ENCODE peak calls at places on chromosomes 6 and 20, in five cellular contexts. One of them, this sample, is unnamed.
A peak's percentile ranks its signal among the peaks of the same experiment; 100 is the strongest.

GRCh38 chr6:11412011-11412424 is 125.5 kb upstream of the TMEM170B start:
- DNase-seq in mesenchymal stem cell: peak; percentile 40
- DNase-seq in trophoblast cell: no peak
- DNase-seq in IMR-90: peak; percentile 38
- DNase-seq in H1: no peak
- DNase-seq in this sample: no peak

GRCh38 chr6:25334793-25335192 is 55.6 kb downstream of the CARMIL1 start:
- DNase-seq in mesenchymal stem cell: no peak
- DNase-seq in trophoblast cell: no peak
- DNase-seq in H1: no peak
- DNase-seq in IMR-90: no peak
- DNase-seq in this sample: no peak

GRCh38 chr20:10282930-10283556 is 64.4 kb downstream of the SNAP25 start:
- DNase-seq in IMR-90: peak; percentile 59
- DNase-seq in H1: no peak
- DNase-seq in trophoblast cell: peak; percentile 91
- DNase-seq in mesenchymal stem cell: peak; percentile 39
- DNase-seq in this sample: no peak

GRCh38 chr20:44716309-44717106 is 1.3 kb downstream of the CCN5 start:
- DNase-seq in mesenchymal stem cell: no peak
- DNase-seq in H1: no peak
- DNase-seq in trophoblast cell: no peak
- DNase-seq in IMR-90: no peak
- DNase-seq in this sample: no peak

GRCh38 chr6:451847-452246 is 60.3 kb downstream of the IRF4 start:
- DNase-seq in IMR-90: no peak
- DNase-seq in mesenchymal stem cell: no peak
- DNase-seq in trophoblast cell: no peak
- DNase-seq in H1: no peak
- DNase-seq in this sample: no peak

GRCh38 chr6:10381830-10382208 is 33.1 kb downstream of the TFAP2A start:
- DNase-seq in H1: no peak
- DNase-seq in mesenchymal stem cell: no peak
- DNase-seq in trophoblast cell: no peak
- DNase-seq in IMR-90: no peak
- DNase-seq in this sample: no peak

GRCh38 chr6:126054258-126054702 is 67.9 kb downstream of the TRMT11 start:
- DNase-seq in H1: no peak
- DNase-seq in mesenchymal stem cell: peak; percentile 87
- DNase-seq in trophoblast cell: peak; percentile 21
- DNase-seq in IMR-90: no peak
- DNase-seq in this sample: no peak

GRCh38 chr20:11207749-11208502 is 534.1 kb upstream of the JAG1 start:
- DNase-seq in trophoblast cell: no peak
- DNase-seq in H1: no peak
- DNase-seq in IMR-90: peak; percentile 44
- DNase-seq in mesenchymal stem cell: peak; percentile 65
- DNase-seq in this sample: no peak

GRCh38 chr6:150352321-150353296 is 16.2 kb upstream of the IYD start:
- DNase-seq in IMR-90: peak; percentile 36
- DNase-seq in mesenchymal stem cell: peak; percentile 26
- DNase-seq in H1: no peak
- DNase-seq in trophoblast cell: no peak
- DNase-seq in this sample: no peak

GRCh38 chr6:149846321-149846720 is 17.8 kb downstream of the LRP11 start:
- DNase-seq in mesenchymal stem cell: peak; percentile 67
- DNase-seq in IMR-90: peak; percentile 95
- DNase-seq in H1: no peak
- DNase-seq in trophoblast cell: no peak
- DNase-seq in this sample: no peak

GRCh38 chr20:4038047-4038459 is 22.7 kb upstream of the RNF24 start:
- DNase-seq in H1: no peak
- DNase-seq in mesenchymal stem cell: peak; percentile 82
- DNase-seq in trophoblast cell: no peak
- DNase-seq in IMR-90: peak; percentile 67
- DNase-seq in this sample: no peak

GRCh38 chr6:41718828-41719227 is 16.6 kb downstream of the TFEB start:
- DNase-seq in IMR-90: no peak
- DNase-seq in trophoblast cell: no peak
- DNase-seq in H1: no peak
- DNase-seq in mesenchymal stem cell: no peak
- DNase-seq in this sample: no peak
- H3K4me3 ChIP-seq in IMR-90: no peak overlapping the region
- H3K4me3 ChIP-seq in trophoblast cell: no peak overlapping the region
- H3K4me3 ChIP-seq in H1: no peak overlapping the region
- H3K4me3 ChIP-seq in mesenchymal stem cell: no peak overlapping the region
- H3K4me3 ChIP-seq in this sample: no peak overlapping the region

DNA sequence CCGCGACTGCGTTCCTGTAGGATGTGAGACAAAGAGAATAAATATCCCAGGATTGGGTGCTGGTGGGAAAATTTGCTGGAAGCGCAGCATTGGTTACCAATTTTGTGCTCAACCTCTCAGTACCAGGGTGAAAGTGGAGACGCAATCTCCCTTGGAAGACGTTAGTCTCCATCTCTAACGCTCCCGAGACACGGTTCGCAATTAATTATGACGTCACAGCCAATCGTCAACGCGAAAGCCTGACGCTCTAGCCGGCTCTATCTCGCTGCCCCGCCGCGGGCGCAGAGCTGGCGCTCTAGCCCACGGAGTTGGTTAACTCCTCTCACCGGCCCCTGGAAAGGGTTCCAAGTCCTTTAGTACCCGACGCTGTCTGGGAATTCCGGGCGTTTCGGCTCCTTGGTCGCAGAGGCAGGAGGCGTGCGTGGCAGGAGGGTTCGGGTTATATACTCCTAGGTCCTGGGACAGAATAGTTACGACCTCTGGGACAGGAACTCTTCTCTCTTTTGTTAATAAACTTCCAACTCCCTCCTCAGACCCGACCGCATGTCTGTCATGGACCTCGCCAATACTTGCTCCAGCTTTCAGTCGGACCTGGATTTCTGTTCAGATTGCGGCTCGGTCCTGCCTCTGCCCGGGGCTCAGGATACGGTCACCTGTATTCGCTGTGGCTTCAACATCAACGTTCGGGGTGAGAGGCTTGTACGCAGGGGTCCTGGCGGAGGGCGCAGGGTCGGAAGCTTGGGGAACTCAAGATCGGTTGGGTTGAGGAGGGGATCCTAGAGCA is at the start of gene POLR1H:
- DNase-seq in mesenchymal stem cell: peak; percentile 97
- DNase-seq in trophoblast cell: peak; percentile 97
- DNase-seq in IMR-90: peak; percentile 96
- DNase-seq in H1: peak; percentile 77
- DNase-seq in this sample: peak; percentile 93
- H3K14ac ChIP-seq in mesenchymal stem cell: no peak within 1 kb of the TSS
- H3K14ac ChIP-seq in trophoblast cell: peak within 1 kb of the TSS; percentile 58
- H3K14ac ChIP-seq in IMR-90: peak within 1 kb of the TSS; percentile 74
- H3K14ac ChIP-seq in H1: peak within 1 kb of the TSS; percentile 5
- H3K14ac ChIP-seq in this sample: peak within 1 kb of the TSS; percentile 42

GRCh38 chr20:51272392-51272791 is 249.5 kb upstream of the KCNG1 start:
- DNase-seq in IMR-90: peak; percentile 73
- DNase-seq in H1: no peak
- DNase-seq in mesenchymal stem cell: peak; percentile 10
- DNase-seq in trophoblast cell: no peak
- DNase-seq in this sample: no peak
- H3K4me3 ChIP-seq in IMR-90: no peak overlapping the region
- H3K4me3 ChIP-seq in H1: no peak overlapping the region
- H3K4me3 ChIP-seq in mesenchymal stem cell: no peak overlapping the region
- H3K4me3 ChIP-seq in trophoblast cell: no peak overlapping the region
- H3K4me3 ChIP-seq in this sample: no peak overlapping the region

GRCh38 chr20:46062621-46063020 is 27.1 kb downstream of the NCOA5 start:
- DNase-seq in IMR-90: no peak
- DNase-seq in mesenchymal stem cell: no peak
- DNase-seq in H1: no peak
- DNase-seq in trophoblast cell: no peak
- DNase-seq in this sample: no peak
- H3K14ac ChIP-seq in IMR-90: no peak overlapping the region
- H3K14ac ChIP-seq in mesenchymal stem cell: no peak overlapping the region
- H3K14ac ChIP-seq in H1: no peak overlapping the region
- H3K14ac ChIP-seq in trophoblast cell: no peak overlapping the region
- H3K14ac ChIP-seq in this sample: no peak overlapping the region

GRCh38 chr20:48178607-48179006 is 393.3 kb upstream of the SULF2 start:
- DNase-seq in H1: no peak
- DNase-seq in trophoblast cell: no peak
- DNase-seq in mesenchymal stem cell: no peak
- DNase-seq in IMR-90: no peak
- DNase-seq in this sample: peak; percentile 59
- H3K4me3 ChIP-seq in H1: no peak overlapping the region
- H3K4me3 ChIP-seq in trophoblast cell: no peak overlapping the region
- H3K4me3 ChIP-seq in mesenchymal stem cell: no peak overlapping the region
- H3K4me3 ChIP-seq in IMR-90: no peak overlapping the region
- H3K4me3 ChIP-seq in this sample: no peak overlapping the region

DNA sequence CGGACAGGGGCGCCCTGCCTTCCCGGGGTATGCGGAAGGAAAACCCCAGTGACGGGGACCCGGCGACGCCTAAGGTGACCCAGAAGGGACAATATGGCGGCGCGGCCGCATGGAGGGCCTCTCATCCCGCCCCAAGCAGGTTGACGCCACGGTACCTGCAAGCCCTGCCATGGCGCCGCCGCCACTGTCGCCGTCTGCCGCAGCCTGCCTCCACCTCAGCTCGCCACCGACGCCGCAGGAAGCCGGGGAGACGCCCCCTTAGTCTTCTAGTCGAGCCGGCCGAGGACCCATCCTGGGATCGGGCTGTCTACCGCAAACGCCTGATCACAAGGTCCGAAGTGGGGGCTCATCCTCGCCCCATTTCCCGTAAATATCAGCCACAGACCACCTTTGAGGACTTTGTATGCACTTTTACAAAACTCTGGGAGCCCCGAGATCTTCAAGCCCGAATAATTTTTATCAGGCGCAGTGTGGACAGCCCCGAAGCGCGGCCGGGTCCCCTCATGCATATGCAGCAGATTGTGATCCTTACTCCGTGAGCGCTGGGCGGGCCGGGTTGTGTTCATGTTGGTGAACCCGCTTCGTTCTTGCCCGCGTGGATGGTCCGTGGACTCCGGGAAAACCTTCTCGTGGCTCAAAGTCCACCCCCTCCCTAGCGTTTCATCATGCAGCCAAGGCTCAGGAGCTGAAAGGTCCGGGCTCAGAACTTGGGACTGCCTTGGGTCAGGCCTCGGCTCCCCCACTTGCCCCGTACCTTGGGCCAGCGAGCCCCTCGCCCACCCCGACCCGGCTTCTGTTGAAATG is at the start of gene BLCAP:
- DNase-seq in mesenchymal stem cell: peak; percentile 90
- DNase-seq in trophoblast cell: peak; percentile 77
- DNase-seq in H1: peak; percentile 51
- DNase-seq in IMR-90: peak; percentile 78
- DNase-seq in this sample: peak; percentile 92
- H3K14ac ChIP-seq in mesenchymal stem cell: no peak within 1 kb of the TSS
- H3K14ac ChIP-seq in trophoblast cell: peak within 1 kb of the TSS; percentile 89
- H3K14ac ChIP-seq in H1: no peak within 1 kb of the TSS
- H3K14ac ChIP-seq in IMR-90: peak within 1 kb of the TSS; percentile 99
- H3K14ac ChIP-seq in this sample: peak within 1 kb of the TSS; percentile 65

GRCh38 chr6:168441434-168442391 is 729 bp downstream of the SMOC2 start:
- DNase-seq in H1: no peak
- DNase-seq in mesenchymal stem cell: no peak
- DNase-seq in IMR-90: no peak
- DNase-seq in trophoblast cell: no peak
- DNase-seq in this sample: no peak
- H3K4me3 ChIP-seq in H1: peak overlapping the region; percentile 66
- H3K4me3 ChIP-seq in mesenchymal stem cell: peak overlapping the region; percentile 35
- H3K4me3 ChIP-seq in IMR-90: no peak overlapping the region
- H3K4me3 ChIP-seq in trophoblast cell: peak overlapping the region; percentile 75
- H3K4me3 ChIP-seq in this sample: peak overlapping the region; percentile 79

GRCh38 chr20:56391596-56392281 is at the start of gene AURKA:
- DNase-seq in IMR-90: no peak
- DNase-seq in mesenchymal stem cell: peak; percentile 42
- DNase-seq in H1: no peak
- DNase-seq in trophoblast cell: peak; percentile 11
- DNase-seq in this sample: no peak
- H3K14ac ChIP-seq in IMR-90: peak within 1 kb of the TSS; percentile 98
- H3K14ac ChIP-seq in mesenchymal stem cell: no peak within 1 kb of the TSS
- H3K14ac ChIP-seq in H1: no peak within 1 kb of the TSS
- H3K14ac ChIP-seq in trophoblast cell: peak within 1 kb of the TSS; percentile 41
- H3K14ac ChIP-seq in this sample: peak within 1 kb of the TSS; percentile 85

DNA sequence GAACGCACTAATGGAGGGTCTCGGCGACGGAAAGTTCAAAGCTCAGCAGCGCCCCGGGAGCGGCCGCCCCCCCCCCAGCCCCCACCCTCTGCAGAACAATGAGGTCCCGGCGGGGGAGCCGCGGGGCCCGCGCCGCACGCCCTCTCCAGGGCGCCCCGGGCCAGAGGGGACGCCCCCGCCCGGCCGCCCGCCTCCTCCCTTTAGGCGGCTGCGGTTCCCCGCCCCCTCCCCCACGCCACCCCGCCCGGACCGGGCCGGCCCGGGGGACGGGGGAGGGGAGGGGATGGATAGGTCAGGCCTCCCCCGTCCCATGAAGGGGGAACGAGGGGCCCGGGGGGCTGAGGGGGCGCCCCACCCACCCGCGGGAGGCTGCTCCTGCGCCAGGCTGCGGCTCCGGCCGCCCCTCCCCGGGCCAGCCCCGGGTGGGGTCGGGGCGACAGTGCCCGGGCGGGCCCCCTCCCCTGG is 1.5 kb downstream of the NOL4L start:
- DNase-seq in IMR-90: no peak
- DNase-seq in H1: no peak
- DNase-seq in mesenchymal stem cell: no peak
- DNase-seq in trophoblast cell: no peak
- DNase-seq in this sample: no peak
- H3K4me3 ChIP-seq in IMR-90: peak overlapping the region; percentile 59
- H3K4me3 ChIP-seq in H1: no peak overlapping the region
- H3K4me3 ChIP-seq in mesenchymal stem cell: peak overlapping the region; percentile 52
- H3K4me3 ChIP-seq in trophoblast cell: peak overlapping the region; percentile 60
- H3K4me3 ChIP-seq in this sample: peak overlapping the region; percentile 72